ENCODE peak calls at places on chromosomes 3 and 15, in eight cellular contexts. One of them, this sample, is unnamed.

GRCh38 chr3:127887321-127887720 is 27.7 kb upstream of the KBTBD12 start:
- DNase-seq in psoas muscle: no peak
- DNase-seq in ELR: peak
- DNase-seq in fibroblast of the conjunctiva: no peak
- DNase-seq in Right ventricle myocardium superior: no peak
- DNase-seq in left ventricle myocardium superior: no peak
- DNase-seq in sigmoid colon: no peak
- DNase-seq in activated gamma-delta T cell treated with Interleukin-2 at 50 U/mL for 16 hours: no peak
- DNase-seq in this sample: no peak

GRCh38 chr15:58479941-58480340 is 48.1 kb downstream of the LIPC start:
- DNase-seq in psoas muscle: no peak
- DNase-seq in ELR: no peak
- DNase-seq in fibroblast of the conjunctiva: no peak
- DNase-seq in Right ventricle myocardium superior: no peak
- DNase-seq in left ventricle myocardium superior: no peak
- DNase-seq in sigmoid colon: no peak
- DNase-seq in activated gamma-delta T cell treated with Interleukin-2 at 50 U/mL for 16 hours: no peak
- DNase-seq in this sample: no peak

GRCh38 chr3:149506540-149506939 is 32.0 kb downstream of the TM4SF4 start:
- DNase-seq in psoas muscle: no peak
- DNase-seq in ELR: peak
- DNase-seq in fibroblast of the conjunctiva: no peak
- DNase-seq in Right ventricle myocardium superior: no peak
- DNase-seq in left ventricle myocardium superior: no peak
- DNase-seq in sigmoid colon: no peak
- DNase-seq in activated gamma-delta T cell treated with Interleukin-2 at 50 U/mL for 16 hours: no peak
- DNase-seq in this sample: no peak

GRCh38 chr15:89576417-89576773 is 1.1 kb downstream of the TICRR start:
- DNase-seq in psoas muscle: no peak
- DNase-seq in ELR: peak
- DNase-seq in fibroblast of the conjunctiva: no peak
- DNase-seq in Right ventricle myocardium superior: no peak
- DNase-seq in left ventricle myocardium superior: no peak
- DNase-seq in sigmoid colon: no peak
- DNase-seq in activated gamma-delta T cell treated with Interleukin-2 at 50 U/mL for 16 hours: no peak
- DNase-seq in this sample: no peak

GRCh38 chr3:42495393-42495792 is 7.0 kb upstream of the VIPR1 start:
- DNase-seq in psoas muscle: no peak
- DNase-seq in ELR: no peak
- DNase-seq in fibroblast of the conjunctiva: no peak
- DNase-seq in Right ventricle myocardium superior: no peak
- DNase-seq in left ventricle myocardium superior: no peak
- DNase-seq in sigmoid colon: peak
- DNase-seq in activated gamma-delta T cell treated with Interleukin-2 at 50 U/mL for 16 hours: no peak
- DNase-seq in this sample: no peak

GRCh38 chr3:99638244-99638948 is at the start of gene COL8A1:
- DNase-seq in psoas muscle: peak
- DNase-seq in ELR: peak
- DNase-seq in fibroblast of the conjunctiva: peak
- DNase-seq in Right ventricle myocardium superior: peak
- DNase-seq in left ventricle myocardium superior: peak
- DNase-seq in sigmoid colon: peak
- DNase-seq in activated gamma-delta T cell treated with Interleukin-2 at 50 U/mL for 16 hours: no peak
- DNase-seq in this sample: no peak

GRCh38 chr3:181455276-181455675 is 256.4 kb upstream of the SOX2 start:
- DNase-seq in psoas muscle: no peak
- DNase-seq in ELR: no peak
- DNase-seq in fibroblast of the conjunctiva: no peak
- DNase-seq in Right ventricle myocardium superior: no peak
- DNase-seq in left ventricle myocardium superior: no peak
- DNase-seq in sigmoid colon: no peak
- DNase-seq in activated gamma-delta T cell treated with Interleukin-2 at 50 U/mL for 16 hours: no peak
- DNase-seq in this sample: no peak

GRCh38 chr3:107962946-107963345 is 127.9 kb downstream of the CD47 start:
- DNase-seq in psoas muscle: no peak
- DNase-seq in ELR: peak
- DNase-seq in fibroblast of the conjunctiva: peak
- DNase-seq in Right ventricle myocardium superior: no peak
- DNase-seq in left ventricle myocardium superior: no peak
- DNase-seq in sigmoid colon: no peak
- DNase-seq in activated gamma-delta T cell treated with Interleukin-2 at 50 U/mL for 16 hours: no peak
- DNase-seq in this sample: no peak

GRCh38 chr15:90851945-90852344 is 16.4 kb upstream of the FURIN start:
- DNase-seq in psoas muscle: no peak
- DNase-seq in ELR: no peak
- DNase-seq in fibroblast of the conjunctiva: no peak
- DNase-seq in Right ventricle myocardium superior: no peak
- DNase-seq in left ventricle myocardium superior: no peak
- DNase-seq in sigmoid colon: no peak
- DNase-seq in activated gamma-delta T cell treated with Interleukin-2 at 50 U/mL for 16 hours: no peak
- DNase-seq in this sample: no peak

GRCh38 chr3:79651536-79652065 is 116.2 kb downstream of the ROBO1 start:
- DNase-seq in psoas muscle: no peak
- DNase-seq in ELR: peak
- DNase-seq in fibroblast of the conjunctiva: no peak
- DNase-seq in Right ventricle myocardium superior: no peak
- DNase-seq in left ventricle myocardium superior: no peak
- DNase-seq in sigmoid colon: no peak
- DNase-seq in activated gamma-delta T cell treated with Interleukin-2 at 50 U/mL for 16 hours: no peak
- DNase-seq in this sample: no peak

GRCh38 chr15:78567541-78567940 is 2.2 kb downstream of the CHRNA5 start:
- DNase-seq in psoas muscle: no peak
- DNase-seq in ELR: no peak
- DNase-seq in fibroblast of the conjunctiva: no peak
- DNase-seq in Right ventricle myocardium superior: no peak
- DNase-seq in left ventricle myocardium superior: no peak
- DNase-seq in sigmoid colon: no peak
- DNase-seq in activated gamma-delta T cell treated with Interleukin-2 at 50 U/mL for 16 hours: no peak
- DNase-seq in this sample: no peak

GRCh38 chr3:124560406-124561215 is 169.6 kb upstream of the UMPS start:
- DNase-seq in psoas muscle: no peak
- DNase-seq in ELR: no peak
- DNase-seq in fibroblast of the conjunctiva: no peak
- DNase-seq in Right ventricle myocardium superior: no peak
- DNase-seq in left ventricle myocardium superior: no peak
- DNase-seq in sigmoid colon: no peak
- DNase-seq in activated gamma-delta T cell treated with Interleukin-2 at 50 U/mL for 16 hours: no peak
- DNase-seq in this sample: no peak

GRCh38 chr15:94230886-94231727 is at the start of gene MCTP2:
- DNase-seq in psoas muscle: peak
- DNase-seq in ELR: no peak
- DNase-seq in fibroblast of the conjunctiva: peak
- DNase-seq in Right ventricle myocardium superior: peak
- DNase-seq in left ventricle myocardium superior: peak
- DNase-seq in sigmoid colon: peak
- DNase-seq in activated gamma-delta T cell treated with Interleukin-2 at 50 U/mL for 16 hours: peak
- DNase-seq in this sample: peak

GRCh38 chr15:69757186-69757585 is 304.6 kb downstream of the RPLP1 start:
- DNase-seq in psoas muscle: no peak
- DNase-seq in ELR: peak
- DNase-seq in fibroblast of the conjunctiva: no peak
- DNase-seq in Right ventricle myocardium superior: no peak
- DNase-seq in left ventricle myocardium superior: no peak
- DNase-seq in sigmoid colon: no peak
- DNase-seq in activated gamma-delta T cell treated with Interleukin-2 at 50 U/mL for 16 hours: peak
- DNase-seq in this sample: peak

GRCh38 chr3:65348596-65348995 is 660.8 kb upstream of the ADAMTS9 start:
- DNase-seq in psoas muscle: no peak
- DNase-seq in ELR: peak
- DNase-seq in fibroblast of the conjunctiva: peak
- DNase-seq in Right ventricle myocardium superior: no peak
- DNase-seq in left ventricle myocardium superior: no peak
- DNase-seq in sigmoid colon: no peak
- DNase-seq in activated gamma-delta T cell treated with Interleukin-2 at 50 U/mL for 16 hours: no peak
- DNase-seq in this sample: no peak

GRCh38 chr3:157469571-157470294 is 33.1 kb downstream of the PTX3 start:
- DNase-seq in psoas muscle: no peak
- DNase-seq in ELR: no peak
- DNase-seq in fibroblast of the conjunctiva: no peak
- DNase-seq in Right ventricle myocardium superior: no peak
- DNase-seq in left ventricle myocardium superior: no peak
- DNase-seq in sigmoid colon: no peak
- DNase-seq in activated gamma-delta T cell treated with Interleukin-2 at 50 U/mL for 16 hours: no peak
- DNase-seq in this sample: no peak

GRCh38 chr15:57003418-57003817 is 85.0 kb downstream of the TCF12 start:
- DNase-seq in psoas muscle: no peak
- DNase-seq in ELR: peak
- DNase-seq in fibroblast of the conjunctiva: no peak
- DNase-seq in Right ventricle myocardium superior: no peak
- DNase-seq in left ventricle myocardium superior: no peak
- DNase-seq in sigmoid colon: no peak
- DNase-seq in activated gamma-delta T cell treated with Interleukin-2 at 50 U/mL for 16 hours: no peak
- DNase-seq in this sample: no peak

GRCh38 chr3:181955566-181955965 is 243.8 kb downstream of the SOX2 start:
- DNase-seq in psoas muscle: no peak
- DNase-seq in ELR: no peak
- DNase-seq in fibroblast of the conjunctiva: no peak
- DNase-seq in Right ventricle myocardium superior: no peak
- DNase-seq in left ventricle myocardium superior: no peak
- DNase-seq in sigmoid colon: no peak
- DNase-seq in activated gamma-delta T cell treated with Interleukin-2 at 50 U/mL for 16 hours: no peak
- DNase-seq in this sample: no peak

GRCh38 chr3:172388412-172389078 is 59.7 kb downstream of the GHSR start:
- DNase-seq in psoas muscle: no peak
- DNase-seq in ELR: no peak
- DNase-seq in fibroblast of the conjunctiva: no peak
- DNase-seq in Right ventricle myocardium superior: no peak
- DNase-seq in left ventricle myocardium superior: no peak
- DNase-seq in sigmoid colon: no peak
- DNase-seq in activated gamma-delta T cell treated with Interleukin-2 at 50 U/mL for 16 hours: no peak
- DNase-seq in this sample: no peak

This sample was measured in stimulated activated naive B cell treated with anti-CD40 and anti-IgM and Interleukin-4, amounts not matched to agents 10 μg/mL and 1 μg/mL and 100 μg/mL, for 72 hours.